ENCODE peak calls at places on chromosomes 12 and 14, in four cellular contexts. One of them, this sample, is unnamed.

GRCh38 chr12:132527186-132527882 is 37.4 kb downstream of the FBRSL1 start:
- DNase-seq in Kasumi-1: no peak
- DNase-seq in astrocyte of the spinal cord: no peak
- DNase-seq in stromal cell of bone marrow: no peak
- DNase-seq in this sample: no peak

GRCh38 chr14:22829661-22830328 is at the start of gene MRPL52:
- DNase-seq in Kasumi-1: peak; percentile 90
- DNase-seq in astrocyte of the spinal cord: peak; percentile 92
- DNase-seq in stromal cell of bone marrow: peak; percentile 76
- DNase-seq in this sample: peak; percentile 81

GRCh38 chr14:56933446-56933845 is 123.2 kb upstream of the OTX2 start:
- DNase-seq in Kasumi-1: no peak
- DNase-seq in astrocyte of the spinal cord: no peak
- DNase-seq in stromal cell of bone marrow: no peak
- DNase-seq in this sample: no peak

GRCh38 chr14:75290851-75291250 is 12.2 kb downstream of the FOS start:
- DNase-seq in Kasumi-1: no peak
- DNase-seq in astrocyte of the spinal cord: no peak
- DNase-seq in stromal cell of bone marrow: no peak
- DNase-seq in this sample: no peak

GRCh38 chr12:102896067-102896466 is 21.0 kb downstream of the PAH start:
- DNase-seq in Kasumi-1: no peak
- DNase-seq in astrocyte of the spinal cord: no peak
- DNase-seq in stromal cell of bone marrow: no peak
- DNase-seq in this sample: no peak

GRCh38 chr14:104385189-104386135 is 194.1 kb upstream of the C14orf180 start:
- DNase-seq in Kasumi-1: no peak
- DNase-seq in astrocyte of the spinal cord: no peak
- DNase-seq in stromal cell of bone marrow: no peak
- DNase-seq in this sample: no peak

GRCh38 chr14:22314183-22314820 is 274.7 kb downstream of the DAD1 start:
- DNase-seq in Kasumi-1: peak; percentile 64
- DNase-seq in astrocyte of the spinal cord: peak; percentile 63
- DNase-seq in stromal cell of bone marrow: no peak
- DNase-seq in this sample: no peak

GRCh38 chr14:51963164-51963733 is 26.1 kb upstream of the RTRAF start:
- DNase-seq in Kasumi-1: no peak
- DNase-seq in astrocyte of the spinal cord: no peak
- DNase-seq in stromal cell of bone marrow: no peak
- DNase-seq in this sample: no peak

GRCh38 chr12:79681008-79681590 is 9.7 kb downstream of the PAWR start:
- DNase-seq in Kasumi-1: peak; percentile 32
- DNase-seq in astrocyte of the spinal cord: peak; percentile 71
- DNase-seq in stromal cell of bone marrow: no peak
- DNase-seq in this sample: no peak

GRCh38 chr12:25934461-25934860 is 24.0 kb upstream of the RASSF8 start:
- DNase-seq in Kasumi-1: no peak
- DNase-seq in astrocyte of the spinal cord: no peak
- DNase-seq in stromal cell of bone marrow: no peak
- DNase-seq in this sample: no peak

GRCh38 chr12:102474438-102475064 is 5.8 kb downstream of the IGF1 start:
- DNase-seq in Kasumi-1: no peak
- DNase-seq in astrocyte of the spinal cord: peak; percentile 28
- DNase-seq in stromal cell of bone marrow: no peak
- DNase-seq in this sample: no peak

GRCh38 chr12:1851126-1851791 is 30.9 kb downstream of the LRTM2 start:
- DNase-seq in Kasumi-1: peak; percentile 19
- DNase-seq in astrocyte of the spinal cord: peak; percentile 49
- DNase-seq in stromal cell of bone marrow: peak; percentile 72
- DNase-seq in this sample: no peak

GRCh38 chr14:96629558-96630222 is 127.5 kb downstream of the PAPOLA start:
- DNase-seq in Kasumi-1: no peak
- DNase-seq in astrocyte of the spinal cord: no peak
- DNase-seq in stromal cell of bone marrow: no peak
- DNase-seq in this sample: no peak

GRCh38 chr14:50740858-50741257 is 72.8 kb upstream of the SAV1 start:
- DNase-seq in Kasumi-1: no peak
- DNase-seq in astrocyte of the spinal cord: peak; percentile 16
- DNase-seq in stromal cell of bone marrow: peak; percentile 30
- DNase-seq in this sample: no peak

GRCh38 chr12:16258963-16259362 is 18.5 kb downstream of the SLC15A5 start:
- DNase-seq in Kasumi-1: no peak
- DNase-seq in astrocyte of the spinal cord: no peak
- DNase-seq in stromal cell of bone marrow: no peak
- DNase-seq in this sample: no peak

GRCh38 chr12:63294327-63294632 is 143.3 kb upstream of the AVPR1A start:
- DNase-seq in Kasumi-1: no peak
- DNase-seq in astrocyte of the spinal cord: peak; percentile 93
- DNase-seq in stromal cell of bone marrow: peak; percentile 51
- DNase-seq in this sample: no peak

GRCh38 chr14:84228702-84229101 is 1301.2 kb upstream of the FLRT2 start:
- DNase-seq in Kasumi-1: no peak
- DNase-seq in astrocyte of the spinal cord: peak; percentile 26
- DNase-seq in stromal cell of bone marrow: peak; percentile 5
- DNase-seq in this sample: no peak

GRCh38 chr12:104049278-104050257 is at the start of gene GLT8D2:
- DNase-seq in Kasumi-1: no peak
- DNase-seq in astrocyte of the spinal cord: peak; percentile 84
- DNase-seq in stromal cell of bone marrow: peak; percentile 64
- DNase-seq in this sample: no peak

GRCh38 chr12:122394626-122395194 is 27.8 kb downstream of the CLIP1 start:
- DNase-seq in Kasumi-1: no peak
- DNase-seq in astrocyte of the spinal cord: peak; percentile 3
- DNase-seq in stromal cell of bone marrow: no peak
- DNase-seq in this sample: no peak

GRCh38 chr12:6367969-6368892 is 7.1 kb downstream of the SCNN1A start:
- DNase-seq in Kasumi-1: peak; percentile 69
- DNase-seq in astrocyte of the spinal cord: no peak
- DNase-seq in stromal cell of bone marrow: no peak
- DNase-seq in this sample: no peak

GRCh38 chr12:12839886-12840285 is 26.7 kb downstream of the DDX47 start:
- DNase-seq in Kasumi-1: no peak
- DNase-seq in astrocyte of the spinal cord: peak; percentile 87
- DNase-seq in stromal cell of bone marrow: peak; percentile 88
- DNase-seq in this sample: no peak

GRCh38 chr12:9114946-9115345 is 773 bp downstream of the A2M start:
- DNase-seq in Kasumi-1: no peak
- DNase-seq in astrocyte of the spinal cord: no peak
- DNase-seq in stromal cell of bone marrow: no peak
- DNase-seq in this sample: no peak

GRCh38 chr12:101877816-101878811 is 734 bp downstream of the DRAM1 start:
- DNase-seq in Kasumi-1: peak; percentile 53
- DNase-seq in astrocyte of the spinal cord: peak; percentile 31
- DNase-seq in stromal cell of bone marrow: no peak
- DNase-seq in this sample: no peak

GRCh38 chr14:103597623-103598372 is 31.2 kb upstream of the KLC1 start:
- DNase-seq in Kasumi-1: no peak
- DNase-seq in astrocyte of the spinal cord: peak; percentile 86
- DNase-seq in stromal cell of bone marrow: peak; percentile 85
- DNase-seq in this sample: no peak

GRCh38 chr14:32728526-32728925 is 210.2 kb upstream of the NPAS3 start:
- DNase-seq in Kasumi-1: no peak
- DNase-seq in astrocyte of the spinal cord: no peak
- DNase-seq in stromal cell of bone marrow: no peak
- DNase-seq in this sample: no peak

GRCh38 chr12:8077207-8077606 is 4.9 kb upstream of the NECAP1 start:
- DNase-seq in Kasumi-1: no peak
- DNase-seq in astrocyte of the spinal cord: peak; percentile 43
- DNase-seq in stromal cell of bone marrow: peak; percentile 13
- DNase-seq in this sample: no peak

GRCh38 chr14:80624581-80624980 is 317.0 kb downstream of the CEP128 start:
- DNase-seq in Kasumi-1: no peak
- DNase-seq in astrocyte of the spinal cord: no peak
- DNase-seq in stromal cell of bone marrow: no peak
- DNase-seq in this sample: no peak

GRCh38 chr12:66036317-66036716 is 94.2 kb downstream of the LLPH start:
- DNase-seq in Kasumi-1: no peak
- DNase-seq in astrocyte of the spinal cord: peak; percentile 90
- DNase-seq in stromal cell of bone marrow: peak; percentile 96
- DNase-seq in this sample: no peak

GRCh38 chr14:104117341-104118005 is 20.9 kb upstream of the KIF26A start:
- DNase-seq in Kasumi-1: no peak
- DNase-seq in astrocyte of the spinal cord: no peak
- DNase-seq in stromal cell of bone marrow: no peak
- DNase-seq in this sample: no peak

GRCh38 chr14:33655421-33655820 is 295.5 kb downstream of the EGLN3 start:
- DNase-seq in Kasumi-1: no peak
- DNase-seq in astrocyte of the spinal cord: no peak
- DNase-seq in stromal cell of bone marrow: no peak
- DNase-seq in this sample: no peak

GRCh38 chr12:793037-793436 is 40.7 kb downstream of the WNK1 start:
- DNase-seq in Kasumi-1: no peak
- DNase-seq in astrocyte of the spinal cord: no peak
- DNase-seq in stromal cell of bone marrow: no peak
- DNase-seq in this sample: no peak

GRCh38 chr12:93208011-93208410 is 169.7 kb upstream of the NUDT4 start:
- DNase-seq in Kasumi-1: no peak
- DNase-seq in astrocyte of the spinal cord: no peak
- DNase-seq in stromal cell of bone marrow: no peak
- DNase-seq in this sample: no peak

GRCh38 chr12:79964100-79964627 is 29.3 kb upstream of the PPP1R12A start:
- DNase-seq in Kasumi-1: no peak
- DNase-seq in astrocyte of the spinal cord: no peak
- DNase-seq in stromal cell of bone marrow: no peak
- DNase-seq in this sample: no peak

GRCh38 chr12:118750666-118751065 is 230.7 kb upstream of the SRRM4 start:
- DNase-seq in Kasumi-1: no peak
- DNase-seq in astrocyte of the spinal cord: no peak
- DNase-seq in stromal cell of bone marrow: no peak
- DNase-seq in this sample: no peak

GRCh38 chr14:102085503-102085902 is 1.3 kb downstream of the HSP90AA1 start:
- DNase-seq in Kasumi-1: peak; percentile 15
- DNase-seq in astrocyte of the spinal cord: no peak
- DNase-seq in stromal cell of bone marrow: no peak
- DNase-seq in this sample: no peak

This sample was measured in T-helper 22 cell.